ENCODE peak calls at places on chromosomes 11 and 22, in five cellular contexts. One of them, this sample, is unnamed. For H3K36me3, the result is how much of the 10 kb centered on the place peaks cover.

GRCh38 chr11:132838621-132839020 is 693.7 kb downstream of the OPCML start:
- DNase-seq in esophagus squamous epithelium: no peak
- DNase-seq in heart right ventricle: no peak
- DNase-seq in uterus: peak
- DNase-seq in spleen: no peak
- DNase-seq in this sample: no peak

GRCh38 chr11:102367364-102367763 is 20.4 kb downstream of the BIRC2 start:
- DNase-seq in spleen: no peak
- DNase-seq in uterus: no peak
- DNase-seq in esophagus squamous epithelium: no peak
- DNase-seq in heart right ventricle: no peak
- DNase-seq in this sample: no peak

GRCh38 chr11:67996622-67997459 is 7.1 kb downstream of the UNC93B1 start:
- DNase-seq in uterus: no peak
- DNase-seq in heart right ventricle: peak
- DNase-seq in spleen: peak
- DNase-seq in esophagus squamous epithelium: no peak
- DNase-seq in this sample: no peak

GRCh38 chr11:75499423-75500305 is 26.1 kb downstream of the GDPD5 start:
- DNase-seq in uterus: peak
- DNase-seq in spleen: no peak
- DNase-seq in heart right ventricle: no peak
- DNase-seq in esophagus squamous epithelium: no peak
- DNase-seq in this sample: peak

GRCh38 chr11:34348919-34349318 is 8.9 kb downstream of the ABTB2 start:
- DNase-seq in esophagus squamous epithelium: no peak
- DNase-seq in spleen: no peak
- DNase-seq in uterus: no peak
- DNase-seq in heart right ventricle: no peak
- DNase-seq in this sample: no peak

GRCh38 chr11:1458340-1459218 is 28.0 kb downstream of the MOB2 start:
- DNase-seq in uterus: peak
- DNase-seq in heart right ventricle: peak
- DNase-seq in spleen: no peak
- DNase-seq in esophagus squamous epithelium: no peak
- DNase-seq in this sample: peak

GRCh38 chr11:31655483-31655882 is 145.9 kb downstream of the ELP4 start:
- DNase-seq in esophagus squamous epithelium: no peak
- DNase-seq in uterus: no peak
- DNase-seq in heart right ventricle: no peak
- DNase-seq in spleen: no peak
- DNase-seq in this sample: no peak

GRCh38 chr11:121347805-121348204 is 55.2 kb downstream of the SC5D start:
- DNase-seq in uterus: no peak
- DNase-seq in esophagus squamous epithelium: no peak
- DNase-seq in spleen: no peak
- DNase-seq in heart right ventricle: no peak
- DNase-seq in this sample: no peak

GRCh38 chr22:29727248-29727551 is 7.4 kb downstream of the CABP7 start:
- DNase-seq in heart right ventricle: peak
- DNase-seq in spleen: no peak
- DNase-seq in esophagus squamous epithelium: no peak
- DNase-seq in uterus: peak
- DNase-seq in this sample: no peak

GRCh38 chr22:20254975-20255946 is 12.9 kb downstream of the RTN4R start:
- DNase-seq in esophagus squamous epithelium: no peak
- DNase-seq in heart right ventricle: no peak
- DNase-seq in uterus: no peak
- DNase-seq in spleen: no peak
- DNase-seq in this sample: no peak

GRCh38 chr22:39299829-39300178 is 19.6 kb downstream of the RPL3 start:
- DNase-seq in heart right ventricle: no peak
- DNase-seq in esophagus squamous epithelium: no peak
- DNase-seq in spleen: no peak
- DNase-seq in uterus: no peak
- DNase-seq in this sample: no peak
- H3K4me3 ChIP-seq in heart right ventricle: peak
- H3K4me3 ChIP-seq in esophagus squamous epithelium: no peak
- H3K4me3 ChIP-seq in spleen: no peak
- H3K4me3 ChIP-seq in uterus: no peak
- H3K4me3 ChIP-seq in this sample: peak

DNA sequence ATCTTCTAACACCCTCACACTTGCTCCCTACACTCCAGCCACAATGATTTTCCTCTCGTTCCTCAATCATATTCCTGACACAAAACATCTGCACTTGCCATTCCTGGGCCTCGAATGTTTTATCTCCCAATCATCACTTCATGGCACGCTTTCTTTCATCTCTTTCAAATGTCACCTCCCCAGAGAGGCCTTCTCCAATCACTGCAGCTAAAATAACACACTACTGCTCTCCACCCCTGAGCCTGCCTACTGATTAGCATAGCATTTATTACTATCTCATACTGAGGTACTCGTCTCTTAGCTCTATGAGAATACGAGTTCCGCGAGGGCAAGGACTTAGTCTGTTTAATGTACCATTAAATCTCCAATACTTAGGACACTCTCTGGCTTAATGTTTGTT is 23.5 kb downstream of the NFRKB start:
- DNase-seq in esophagus squamous epithelium: no peak
- DNase-seq in spleen: no peak
- DNase-seq in uterus: no peak
- DNase-seq in heart right ventricle: no peak
- DNase-seq in this sample: no peak
- H3K36me3 ChIP-seq in esophagus squamous epithelium: half or more
- H3K36me3 ChIP-seq in spleen: half or more
- H3K36me3 ChIP-seq in uterus: under half
- H3K36me3 ChIP-seq in heart right ventricle: under half
- H3K36me3 ChIP-seq in this sample: half or more

DNA sequence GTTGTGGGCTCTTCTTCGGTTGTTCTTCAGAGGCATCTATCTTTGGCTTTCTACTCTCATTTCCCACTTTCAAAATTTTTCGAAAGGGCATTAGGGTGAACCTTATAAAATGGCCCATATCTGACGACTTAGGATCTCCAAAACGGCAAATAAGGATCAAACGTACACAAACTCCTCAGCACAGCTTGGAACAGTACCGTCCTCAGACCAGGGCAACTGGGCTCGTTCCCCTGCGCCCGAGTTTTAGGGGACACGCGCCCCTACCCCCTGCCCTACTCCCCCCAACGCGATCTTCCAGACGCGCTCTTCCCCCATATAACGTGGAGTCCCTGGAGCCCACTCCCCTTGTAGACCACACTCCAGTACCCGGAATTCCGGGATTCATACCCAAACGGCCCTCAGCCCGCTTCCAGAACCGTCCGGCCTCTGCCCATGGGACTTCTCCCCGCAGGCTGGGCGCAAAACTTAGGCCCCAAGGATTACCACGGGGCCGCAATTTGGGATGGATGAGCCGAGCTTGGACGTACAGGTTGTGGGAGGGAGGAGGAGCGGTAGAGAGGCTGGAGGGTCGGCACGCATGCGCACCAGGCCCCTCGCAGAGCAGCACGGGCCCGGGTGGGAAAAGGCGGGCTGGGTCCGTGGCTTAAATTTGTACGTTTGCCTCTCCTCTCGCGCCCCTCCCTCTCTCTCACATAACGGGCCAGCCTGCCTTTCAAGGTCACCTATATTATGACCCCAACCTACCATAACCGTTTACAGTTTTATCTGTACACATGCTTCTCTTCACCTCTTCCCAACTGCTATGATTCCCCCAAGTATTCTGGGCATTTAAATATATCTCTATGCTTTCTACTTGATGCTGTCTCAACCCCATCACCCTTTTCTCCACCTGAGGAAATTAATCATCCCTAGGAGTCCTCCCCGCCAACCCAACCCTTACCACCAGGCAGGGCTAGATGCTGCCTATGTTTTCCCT is 3.4 kb downstream of the CCDC89 start:
- DNase-seq in uterus: peak
- DNase-seq in spleen: peak
- DNase-seq in heart right ventricle: peak
- DNase-seq in esophagus squamous epithelium: no peak
- DNase-seq in this sample: peak
- H3K4me3 ChIP-seq in uterus: peak
- H3K4me3 ChIP-seq in spleen: peak
- H3K4me3 ChIP-seq in heart right ventricle: peak
- H3K4me3 ChIP-seq in esophagus squamous epithelium: peak
- H3K4me3 ChIP-seq in this sample: peak

DNA sequence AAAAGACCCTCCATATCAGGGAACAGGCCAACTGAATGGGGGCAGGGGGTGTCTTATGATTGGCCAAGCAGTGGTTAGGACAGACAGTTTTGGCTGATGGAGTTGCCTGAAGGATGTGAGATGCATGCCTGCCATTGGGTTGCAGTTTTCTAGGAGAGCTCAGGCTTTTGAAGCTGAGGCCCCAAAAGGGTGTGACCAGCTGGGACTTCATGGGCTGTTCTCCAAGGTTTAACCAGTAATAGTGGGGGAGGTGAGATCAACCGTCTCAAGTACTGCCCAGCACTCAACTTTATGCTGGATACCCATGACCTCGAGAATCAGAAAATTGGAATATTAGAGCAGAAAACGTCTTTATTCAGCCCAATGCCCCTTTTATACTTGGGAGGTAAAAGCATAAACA is 13.5 kb downstream of the DTX4 start:
- DNase-seq in heart right ventricle: no peak
- DNase-seq in uterus: no peak
- DNase-seq in esophagus squamous epithelium: no peak
- DNase-seq in spleen: no peak
- DNase-seq in this sample: no peak
- H3K36me3 ChIP-seq in heart right ventricle: under half
- H3K36me3 ChIP-seq in uterus: under half
- H3K36me3 ChIP-seq in esophagus squamous epithelium: under half
- H3K36me3 ChIP-seq in spleen: half or more
- H3K36me3 ChIP-seq in this sample: under half

DNA sequence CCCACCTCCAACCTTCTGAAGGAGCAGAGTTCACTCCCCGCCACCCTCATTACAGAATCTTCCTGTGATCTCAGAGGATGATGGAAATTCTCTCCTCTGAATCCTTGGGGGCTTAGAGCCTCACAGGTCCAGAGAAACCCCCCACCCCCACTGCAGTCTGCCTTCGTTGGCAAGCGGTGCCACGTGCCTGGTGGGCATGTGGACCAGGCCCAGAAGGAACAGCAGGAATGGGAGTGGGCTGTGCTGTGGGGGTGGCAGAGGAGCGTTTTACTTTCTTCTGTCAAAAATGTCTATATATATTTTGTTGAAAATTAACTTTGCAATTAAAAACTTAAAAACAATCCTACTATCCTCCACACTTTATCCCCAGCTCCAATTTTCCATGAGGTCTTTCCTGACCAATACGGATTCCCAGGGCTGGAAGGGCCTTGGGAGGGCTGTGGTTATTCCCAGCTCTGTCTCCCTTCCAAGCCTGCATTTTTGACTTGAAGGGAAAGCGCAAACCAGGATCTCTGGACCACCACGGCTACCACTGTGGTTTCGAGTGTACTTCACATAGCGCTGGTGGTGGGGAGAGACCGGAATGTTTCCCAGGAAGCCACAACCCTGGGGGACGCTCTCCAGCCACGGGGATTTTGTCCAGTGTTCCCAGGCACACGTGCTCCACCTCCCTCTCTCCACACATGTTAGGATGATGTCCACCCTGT is 986 bp upstream of the NPTXR start:
- DNase-seq in uterus: no peak
- DNase-seq in esophagus squamous epithelium: no peak
- DNase-seq in heart right ventricle: no peak
- DNase-seq in spleen: no peak
- DNase-seq in this sample: no peak
- H3K4me3 ChIP-seq in uterus: no peak
- H3K4me3 ChIP-seq in esophagus squamous epithelium: no peak
- H3K4me3 ChIP-seq in heart right ventricle: no peak
- H3K4me3 ChIP-seq in spleen: no peak
- H3K4me3 ChIP-seq in this sample: no peak

GRCh38 chr22:24068377-24068680 is 57.2 kb downstream of the CABIN1 start:
- DNase-seq in uterus: no peak
- DNase-seq in esophagus squamous epithelium: no peak
- DNase-seq in heart right ventricle: no peak
- DNase-seq in spleen: no peak
- DNase-seq in this sample: peak
- H3K36me3 ChIP-seq in uterus: under half
- H3K36me3 ChIP-seq in esophagus squamous epithelium: under half
- H3K36me3 ChIP-seq in heart right ventricle: under half
- H3K36me3 ChIP-seq in spleen: half or more
- H3K36me3 ChIP-seq in this sample: under half

GRCh38 chr11:64577202-64577601 is 13.8 kb upstream of the SLC22A12 start:
- DNase-seq in spleen: no peak
- DNase-seq in uterus: no peak
- DNase-seq in esophagus squamous epithelium: no peak
- DNase-seq in heart right ventricle: no peak
- DNase-seq in this sample: peak
- H3K4me3 ChIP-seq in spleen: no peak
- H3K4me3 ChIP-seq in uterus: no peak
- H3K4me3 ChIP-seq in esophagus squamous epithelium: no peak
- H3K4me3 ChIP-seq in heart right ventricle: no peak
- H3K4me3 ChIP-seq in this sample: no peak

GRCh38 chr11:117217685-117218084 is 14.2 kb downstream of the PCSK7 start:
- DNase-seq in esophagus squamous epithelium: no peak
- DNase-seq in uterus: peak
- DNase-seq in spleen: no peak
- DNase-seq in heart right ventricle: peak
- DNase-seq in this sample: peak
- H3K36me3 ChIP-seq in esophagus squamous epithelium: under half
- H3K36me3 ChIP-seq in uterus: under half
- H3K36me3 ChIP-seq in spleen: half or more
- H3K36me3 ChIP-seq in heart right ventricle: under half
- H3K36me3 ChIP-seq in this sample: under half

This sample was measured in sigmoid colon.